ENCODE peak calls at places on chromosome 19, in ten cellular contexts. F is left colon; Z is effector memory CD8-positive, alpha-beta T cell; J is SK-MEL-5; S is anterior cingulate cortex; L is HCT116; V is ELR; U is T-cell; M is stimulated activated CD4-positive, alpha-beta T cell treated with anti-CD3 and anti-CD28 coated beads, TNF-alpha, amount 100 ng/mL, for 24 hours; B is HL-60. R is an unnamed sample.

GRCh38 chr19:29480507-29480906 is 45.3 kb upstream of the VSTM2B start:
- DNase-seq in F (no peak), J (no peak), B (no peak), S (no peak), V (no peak), L (no peak), U (no peak), Z (no peak), M (no peak), R (no peak)

GRCh38 chr19:12994701-12995595 is at the start of gene NFIX:
- DNase-seq in F (peak), J (peak), S (no peak), M (peak), Z (peak), L (no peak), U (peak), V (peak), B (peak), R (peak)

GRCh38 chr19:53518716-53519115 is 19.2 kb upstream of the ZNF331 start:
- DNase-seq in F (no peak), S (no peak), M (no peak), L (no peak), J (no peak), V (no peak), U (no peak), Z (no peak), B (no peak), R (no peak)

GRCh38 chr19:40519352-40520322 is 52.8 kb downstream of the SPTBN4 start:
- DNase-seq in M (no peak), U (no peak), F (no peak), V (peak), Z (no peak), L (no peak), S (no peak), B (no peak), J (no peak), R (no peak)

GRCh38 chr19:9597027-9597426 is 12.7 kb upstream of the ZNF121 start:
- DNase-seq in U (no peak), S (no peak), V (peak), M (no peak), F (no peak), J (no peak), L (peak), Z (no peak), B (no peak), R (no peak)

GRCh38 chr19:13964776-13965175 is 12.5 kb downstream of the DCAF15 start:
- DNase-seq in V (peak), J (no peak), L (no peak), Z (no peak), B (no peak), F (no peak), S (no peak), M (no peak), U (no peak), R (no peak)

GRCh38 chr19:12748489-12748888 is 3.1 kb upstream of the BEST2 start:
- DNase-seq in V (no peak), F (no peak), Z (no peak), M (no peak), L (no peak), J (no peak), S (no peak), U (no peak), B (no peak), R (no peak)

GRCh38 chr19:4365791-4366665 is 22.7 kb downstream of the MPND start:
- DNase-seq in V (no peak), U (no peak), F (no peak), S (no peak), J (no peak), M (no peak), B (no peak), L (no peak), Z (no peak), R (no peak)

GRCh38 chr19:49680473-49681351 is 3.6 kb downstream of the PRMT1 start:
- DNase-seq in B (no peak), F (peak), L (peak), Z (peak), U (peak), M (peak), S (peak), J (peak), V (peak), R (peak)

GRCh38 chr19:52946322-52947310 is 16.1 kb downstream of the ZNF816 start:
- DNase-seq in U (no peak), Z (no peak), V (peak), S (no peak), J (no peak), F (peak), B (no peak), M (no peak), L (no peak), R (no peak)